ENCODE peak calls at places on chromosomes 6 and 20, in eight cellular contexts. H is IMR-90; V is CD8-positive, alpha-beta memory T cell; M is NCI-H748 treated with DMSO at 0.1 percent for 48 hours; U is tibial artery; W is BJ; Q is left ventricle myocardium superior; S is fibroblast of the aortic adventitia. R is an unnamed sample.

GRCh38 chr6:24996145-24996836 is 60.5 kb upstream of the RIPOR2 start:
- DNase-seq in H (no peak), V (no peak), M (no peak), U (no peak), W (no peak), Q (no peak), S (no peak), R (no peak)

GRCh38 chr20:22684072-22684762 is 99.8 kb upstream of the FOXA2 start:
- DNase-seq in H (peak), V (no peak), M (peak), U (peak), W (no peak), Q (peak), S (peak), R (peak)

GRCh38 chr20:3749689-3750639 is 17.5 kb downstream of the HSPA12B start:
- DNase-seq in H (no peak), V (peak), M (peak), U (no peak), W (no peak), Q (no peak), S (no peak), R (no peak)

GRCh38 chr6:168803874-168804273 is 362.9 kb downstream of the SMOC2 start:
- DNase-seq in H (no peak), V (no peak), M (no peak), U (no peak), W (no peak), Q (no peak), S (no peak), R (no peak)

GRCh38 chr20:54128175-54128574 is 45.6 kb downstream of the CYP24A1 start:
- DNase-seq in H (peak), V (no peak), M (no peak), U (no peak), W (no peak), Q (no peak), S (no peak), R (no peak)

GRCh38 chr6:38499046-38499445 is 140.7 kb downstream of the BTBD9 start:
- DNase-seq in H (no peak), V (no peak), M (no peak), U (no peak), W (no peak), Q (no peak), S (no peak), R (no peak)

GRCh38 chr6:6856538-6857523 is 250.9 kb upstream of the RREB1 start:
- DNase-seq in H (peak), V (peak), M (no peak), U (peak), W (no peak), Q (peak), S (peak), R (peak)

GRCh38 chr6:158646023-158646888 is 1.7 kb upstream of the DYNLT1 start:
- DNase-seq in H (no peak), V (no peak), M (no peak), U (no peak), W (no peak), Q (no peak), S (no peak), R (no peak)

GRCh38 chr20:35547319-35547718 is 5.4 kb downstream of the ERGIC3 start:
- DNase-seq in H (no peak), V (no peak), M (no peak), U (no peak), W (no peak), Q (no peak), S (no peak), R (peak)

GRCh38 chr6:17202526-17202925 is 78.6 kb upstream of the RBM24 start:
- DNase-seq in H (peak), V (no peak), M (peak), U (no peak), W (no peak), Q (no peak), S (no peak), R (no peak)

GRCh38 chr6:88867841-88868558 is 95.4 kb downstream of the RNGTT start:
- DNase-seq in H (peak), V (no peak), M (no peak), U (no peak), W (no peak), Q (no peak), S (peak), R (no peak)

GRCh38 chr20:36202891-36203338 is 33.4 kb upstream of the AAR2 start:
- DNase-seq in H (peak), V (peak), M (peak), U (peak), W (no peak), Q (peak), S (peak), R (peak)

GRCh38 chr20:33830371-33830770 is 19.2 kb downstream of the CHMP4B start:
- DNase-seq in H (peak), V (no peak), M (no peak), U (no peak), W (no peak), Q (no peak), S (no peak), R (no peak)

GRCh38 chr6:146595981-146596731 is 2.6 kb upstream of the ADGB start:
- DNase-seq in H (no peak), V (no peak), M (no peak), U (peak), W (no peak), Q (no peak), S (no peak), R (no peak)

GRCh38 chr6:142416179-142416578 is 114.4 kb downstream of the ADGRG6 start:
- DNase-seq in H (peak), V (no peak), M (no peak), U (no peak), W (peak), Q (no peak), S (peak), R (no peak)

GRCh38 chr6:40543133-40543532 is 44.0 kb downstream of the LRFN2 start:
- DNase-seq in H (no peak), V (no peak), M (no peak), U (no peak), W (no peak), Q (no peak), S (no peak), R (no peak)

GRCh38 chr6:30890646-30891449 is 6.5 kb downstream of the DDR1 start:
- DNase-seq in H (no peak), V (no peak), M (no peak), U (no peak), W (no peak), Q (no peak), S (no peak), R (no peak)

GRCh38 chr6:138105880-138106664 is 1.1 kb downstream of the PERP start:
- DNase-seq in H (peak), V (no peak), M (peak), U (no peak), W (no peak), Q (no peak), S (peak), R (no peak)

GRCh38 chr20:25286917-25287316 is 39.0 kb downstream of the PYGB start:
- DNase-seq in H (no peak), V (no peak), M (no peak), U (no peak), W (no peak), Q (peak), S (no peak), R (no peak)

GRCh38 chr6:20332441-20333006 is 69.2 kb upstream of the E2F3 start:
- DNase-seq in H (no peak), V (no peak), M (no peak), U (no peak), W (no peak), Q (no peak), S (no peak), R (no peak)

GRCh38 chr6:135280375-135281136 is 99.4 kb downstream of the MYB start:
- DNase-seq in H (peak), V (no peak), M (no peak), U (peak), W (no peak), Q (no peak), S (peak), R (no peak)

GRCh38 chr6:170442596-170442995 is 110.5 kb downstream of the PSMB1 start:
- DNase-seq in H (no peak), V (no peak), M (no peak), U (no peak), W (no peak), Q (no peak), S (no peak), R (no peak)

GRCh38 chr6:33670971-33671370 is 40.5 kb downstream of the UQCC2 start:
- DNase-seq in H (no peak), V (no peak), M (no peak), U (no peak), W (no peak), Q (no peak), S (no peak), R (no peak)

GRCh38 chr6:52161689-52162438 is 24.3 kb upstream of the IL17A start:
- DNase-seq in H (no peak), V (no peak), M (no peak), U (no peak), W (no peak), Q (no peak), S (no peak), R (no peak)

GRCh38 chr6:148857817-148858390 is 111.1 kb downstream of the UST start:
- DNase-seq in H (peak), V (no peak), M (no peak), U (no peak), W (peak), Q (no peak), S (peak), R (no peak)

GRCh38 chr6:141169419-141169818 is 963.3 kb upstream of the GJE1 start:
- DNase-seq in H (peak), V (no peak), M (no peak), U (no peak), W (peak), Q (no peak), S (peak), R (no peak)

GRCh38 chr6:149032599-149033405 is 284.7 kb upstream of the TAB2 start:
- DNase-seq in H (peak), V (no peak), M (no peak), U (no peak), W (peak), Q (no peak), S (peak), R (no peak)

GRCh38 chr6:39819676-39820075 is 27.5 kb downstream of the DAAM2 start:
- DNase-seq in H (no peak), V (no peak), M (no peak), U (no peak), W (no peak), Q (no peak), S (no peak), R (no peak)

GRCh38 chr6:110537208-110538123 is 61.1 kb upstream of the SLC22A16 start:
- DNase-seq in H (peak), V (no peak), M (no peak), U (no peak), W (peak), Q (no peak), S (peak), R (no peak)

GRCh38 chr20:34074101-34074760 is 37.8 kb downstream of the EIF2S2 start:
- DNase-seq in H (peak), V (no peak), M (no peak), U (no peak), W (no peak), Q (no peak), S (no peak), R (no peak)

GRCh38 chr20:51385941-51386530 is 156.5 kb downstream of the NFATC2 start:
- DNase-seq in H (peak), V (peak), M (no peak), U (no peak), W (no peak), Q (no peak), S (peak), R (no peak)

GRCh38 chr20:53707341-53708102 is 113.9 kb upstream of the ZNF217 start:
- DNase-seq in H (peak), V (no peak), M (no peak), U (no peak), W (peak), Q (no peak), S (peak), R (no peak)

GRCh38 chr6:44059359-44060342 is 67.6 kb downstream of the MRPL14 start:
- DNase-seq in H (peak), V (no peak), M (no peak), U (no peak), W (no peak), Q (peak), S (peak), R (no peak)

GRCh38 chr20:44384423-44385027 is 29.0 kb downstream of the HNF4A start:
- DNase-seq in H (peak), V (peak), M (peak), U (peak), W (no peak), Q (peak), S (peak), R (peak)

GRCh38 chr6:131013495-131013894 is 49.5 kb downstream of the EPB41L2 start:
- DNase-seq in H (peak), V (no peak), M (no peak), U (no peak), W (peak), Q (no peak), S (peak), R (no peak)

GRCh38 chr6:35777356-35778102 is 1.1 kb downstream of the CLPSL2 start:
- DNase-seq in H (no peak), V (no peak), M (no peak), U (no peak), W (no peak), Q (no peak), S (no peak), R (no peak)

GRCh38 chr20:2108987-2109386 is 7.4 kb downstream of the STK35 start:
- DNase-seq in H (peak), V (no peak), M (no peak), U (no peak), W (no peak), Q (no peak), S (peak), R (no peak)

GRCh38 chr6:117548797-117549301 is 53.5 kb downstream of the GOPC start:
- DNase-seq in H (peak), V (peak), M (no peak), U (no peak), W (no peak), Q (no peak), S (peak), R (no peak)

GRCh38 chr20:6061544-6061943 is 7.7 kb upstream of the LRRN4 start:
- DNase-seq in H (no peak), V (no peak), M (no peak), U (no peak), W (no peak), Q (no peak), S (no peak), R (no peak)